ENCODE peak calls at places on chromosomes 13 and 19, in six cellular contexts. Y, W, I, E, R and Z are unnamed samples.

GRCh38 chr19:48216933-48217332 is 38.8 kb downstream of the CARD8 start:
- DNase-seq in Y (peak), W (no peak), I (no peak), E (no peak), R (no peak), Z (no peak)

GRCh38 chr19:7564866-7565265 is 29.3 kb downstream of the PNPLA6 start:
- DNase-seq in Y (no peak), W (no peak), I (no peak), E (no peak), R (no peak), Z (no peak)

GRCh38 chr19:13964776-13965175 is 12.5 kb downstream of the DCAF15 start:
- DNase-seq in Y (no peak), W (no peak), I (no peak), E (no peak), R (no peak), Z (peak)

GRCh38 chr19:15419413-15420025 is 731 bp upstream of the AKAP8L start:
- DNase-seq in Y (no peak), W (peak), I (no peak), E (no peak), R (no peak), Z (peak)

GRCh38 chr19:3360494-3361383 is 5.6 kb upstream of the NFIC start:
- DNase-seq in Y (peak), W (peak), I (peak), E (peak), R (peak), Z (peak)

GRCh38 chr13:25872871-25873607 is 178.8 kb downstream of the SHISA2 start:
- DNase-seq in Y (no peak), W (no peak), I (peak), E (no peak), R (no peak), Z (no peak)

GRCh38 chr13:34750078-34750703 is 191.9 kb upstream of the NBEA start:
- DNase-seq in Y (peak), W (no peak), I (peak), E (peak), R (no peak), Z (no peak)

GRCh38 chr13:48333976-48334375 is 30.4 kb downstream of the RB1 start:
- DNase-seq in Y (no peak), W (peak), I (no peak), E (peak), R (no peak), Z (peak)

GRCh38 chr19:34276614-34277013 is 22.3 kb downstream of the GARRE1 start:
- DNase-seq in Y (no peak), W (no peak), I (no peak), E (peak), R (peak), Z (no peak)

GRCh38 chr13:88303157-88303556 is 632.0 kb downstream of the SLITRK5 start:
- DNase-seq in Y (no peak), W (no peak), I (no peak), E (no peak), R (no peak), Z (no peak)

GRCh38 chr13:42696191-42696590 is 85.2 kb upstream of the FAM216B start:
- DNase-seq in Y (no peak), W (peak), I (no peak), E (no peak), R (no peak), Z (peak)

GRCh38 chr19:29560313-29561075 is 34.7 kb downstream of the VSTM2B start:
- DNase-seq in Y (no peak), W (no peak), I (no peak), E (no peak), R (no peak), Z (no peak)

GRCh38 chr19:32902448-32902847 is 32.9 kb upstream of the SLC7A9 start:
- DNase-seq in Y (peak), W (no peak), I (no peak), E (no peak), R (no peak), Z (no peak)

GRCh38 chr13:43448605-43449004 is 338.2 kb downstream of the ENOX1 start:
- DNase-seq in Y (no peak), W (no peak), I (no peak), E (peak), R (no peak), Z (no peak)